ENCODE peak calls at places on chromosomes 11 and 22, in ten cellular contexts. F is body of pancreas, W is mammary epithelial cell, T is BJ, H is Caco-2, G is neuronal stem cell, Z is adipocyte, L is heart right ventricle, I is AG04450, K is GM23248. J is an unnamed sample. For H3K27me3, the result is how much of the 10 kb centered on the place peaks cover.

GRCh38 chr11:15845261-15845660 is 511.1 kb downstream of the SOX6 start:
- DNase-seq in I (no peak), T (no peak), F (no peak), H (no peak), L (no peak), K (no peak), W (no peak), Z (no peak), G (peak), J (no peak)

GRCh38 chr11:64803163-64803845 is at the start of gene MAP4K2:
- DNase-seq in I (peak), L (peak), Z (peak), W (peak), K (peak), G (peak), H (peak), F (peak), T (no peak), J (peak)

GRCh38 chr11:14953904-14954303 is 18.2 kb downstream of the CALCA start:
- DNase-seq in H (no peak), Z (no peak), I (no peak), F (no peak), G (no peak), T (no peak), L (no peak), W (no peak), K (no peak), J (no peak)

GRCh38 chr11:122863704-122864326 is 18.7 kb upstream of the JHY start:
- DNase-seq in Z (peak), W (no peak), T (no peak), F (peak), L (peak), H (peak), I (no peak), G (no peak), K (peak), J (no peak)

GRCh38 chr22:49084203-49084602 is 743.5 kb downstream of the BRD1 start:
- DNase-seq in Z (no peak), K (no peak), F (no peak), H (no peak), L (no peak), W (no peak), G (no peak), T (no peak), I (no peak), J (no peak)

GRCh38 chr11:14422052-14422813 is 63.2 kb upstream of the RRAS2 start:
- DNase-seq in G (peak), W (peak), I (peak), F (peak), T (peak), Z (peak), L (peak), K (peak), H (peak), J (peak)

GRCh38 chr22:24115247-24116207 is 65.8 kb upstream of the SUSD2 start:
- DNase-seq in G (no peak), H (no peak), L (no peak), I (no peak), Z (no peak), T (no peak), K (no peak), W (no peak), F (no peak), J (no peak)

GRCh38 chr11:27938011-27938410 is 169.9 kb downstream of the KIF18A start:
- DNase-seq in L (no peak), K (peak), F (no peak), I (no peak), G (no peak), W (no peak), H (no peak), Z (no peak), T (no peak), J (no peak)

GRCh38 chr11:62854825-62855570 is 15.6 kb upstream of the WDR74 start:
- DNase-seq in K (no peak), Z (peak), F (no peak), G (no peak), I (no peak), T (no peak), H (no peak), W (no peak), L (no peak), J (no peak)

GRCh38 chr22:33792837-33793236 is 127.4 kb downstream of the LARGE1 start:
- DNase-seq in F (no peak), Z (no peak), W (no peak), L (no peak), G (no peak), T (no peak), K (peak), H (no peak), I (no peak), J (no peak)

GRCh38 chr11:123628936-123629683 is 25.3 kb downstream of the SCN3B start:
- DNase-seq in L (peak), Z (peak), T (no peak), I (peak), F (peak), H (no peak), G (no peak), K (peak), W (no peak), J (no peak)

GRCh38 chr22:35589071-35589735 is 27.9 kb downstream of the MB start:
- DNase-seq in T (peak), L (no peak), F (peak), G (no peak), H (peak), W (peak), I (no peak), Z (peak), K (peak), J (peak)

GRCh38 chr11:110301577-110301976 is 5.2 kb upstream of the RDX start:
- DNase-seq in H (no peak), I (no peak), F (no peak), L (no peak), T (no peak), K (no peak), G (no peak), Z (no peak), W (no peak), J (no peak)

GRCh38 chr11:46642627-46643335 is 25.4 kb downstream of the ATG13 start:
- DNase-seq in F (no peak), G (no peak), I (no peak), T (no peak), Z (no peak), K (no peak), H (no peak), W (no peak), L (no peak), J (no peak)

GRCh38 chr11:83819936-83820549 is 533.9 kb upstream of the CCDC90B start:
- DNase-seq in Z (peak), L (no peak), I (peak), H (peak), W (peak), F (peak), G (peak), K (peak), T (peak), J (no peak)

DNA sequence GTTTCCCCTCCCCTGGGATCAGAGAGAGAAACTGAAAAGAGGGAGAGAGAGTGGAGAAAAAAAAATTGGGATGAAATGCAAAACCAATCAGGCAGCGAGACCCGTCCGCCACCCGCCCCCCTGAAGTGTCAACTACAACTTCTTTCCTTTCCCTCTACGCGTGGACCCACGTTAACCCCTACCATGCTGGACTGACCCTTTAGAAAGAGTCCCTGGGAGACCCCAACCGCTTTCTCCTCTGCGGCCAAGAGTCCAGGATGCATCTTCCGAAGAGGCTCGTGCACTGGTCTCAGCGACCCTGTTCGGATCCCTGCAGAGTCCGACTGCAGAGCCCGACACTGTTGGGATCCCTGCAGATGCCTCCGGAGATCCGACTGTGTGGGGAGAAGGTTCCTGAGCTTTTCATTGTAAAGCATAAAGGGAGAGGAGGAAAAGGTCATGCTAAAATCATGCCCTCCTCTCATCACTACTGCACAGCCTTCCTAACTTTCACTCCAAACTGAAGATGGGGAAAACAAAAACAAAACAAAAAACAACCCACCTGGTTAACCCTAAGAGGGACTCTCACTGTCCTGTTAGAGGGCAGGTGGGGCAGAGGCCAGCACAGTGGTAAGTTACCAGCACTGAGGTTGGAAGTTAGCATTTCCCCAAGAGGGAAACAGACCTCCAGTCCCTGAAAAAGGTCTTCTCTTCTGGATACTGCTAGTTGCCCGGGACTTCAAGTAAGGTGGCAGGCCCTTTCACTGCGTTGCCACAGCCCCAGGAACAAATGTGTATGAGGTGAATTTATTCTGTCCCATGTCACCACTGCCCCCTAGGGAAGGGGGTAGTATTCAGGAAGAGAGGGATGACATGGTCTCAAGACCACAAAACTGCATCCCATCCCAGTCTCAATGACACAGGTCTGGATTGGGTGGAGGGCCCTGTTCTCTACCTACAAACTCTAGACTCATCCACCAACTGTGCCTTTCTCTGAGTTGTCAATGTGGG is 578 bp upstream of the ADAMTS8 start:
- DNase-seq in G (no peak), H (no peak), W (no peak), Z (no peak), L (no peak), I (no peak), T (no peak), F (no peak), K (no peak), J (no peak)
- H3K27me3 ChIP-seq in G (half or more), H (under half), W (under half), Z (under half), L (under half), I (half or more), T (under half), F (under half), K (under half), J (under half)

DNA sequence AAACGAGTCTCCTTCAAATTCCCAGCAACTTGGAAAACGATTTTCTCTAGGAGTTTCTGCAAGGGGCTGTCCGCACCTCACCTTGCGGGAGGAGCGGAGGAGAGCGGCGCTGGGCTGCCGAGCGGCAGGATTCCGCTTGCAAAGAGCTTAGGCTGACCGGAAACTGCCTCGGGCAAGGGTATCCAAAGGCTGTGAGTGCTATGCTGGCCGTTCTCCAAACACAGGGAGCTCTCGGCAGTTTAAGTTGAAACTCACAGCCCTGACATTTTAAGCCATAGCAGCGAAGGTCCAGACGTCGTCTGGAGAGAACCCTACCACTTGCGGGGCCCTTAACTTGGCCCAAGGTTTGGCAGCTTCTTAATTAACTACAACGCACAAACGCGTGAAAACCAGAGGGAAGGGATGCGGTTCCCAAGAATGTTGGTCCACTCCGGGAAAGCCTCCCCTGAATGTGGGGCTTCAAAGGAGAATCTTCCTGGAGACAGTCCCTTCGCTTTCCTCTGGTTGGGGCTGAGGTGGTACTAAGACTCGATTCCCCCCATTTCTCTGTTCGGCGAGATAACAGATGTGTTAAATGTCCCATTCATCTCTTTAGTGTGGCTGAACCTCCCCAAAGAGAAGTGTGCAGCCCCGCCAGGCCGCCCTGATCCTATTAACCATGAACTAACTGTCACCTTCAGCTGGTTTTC is 1.1 kb upstream of the DBX1 start:
- DNase-seq in F (no peak), W (no peak), H (no peak), K (no peak), I (no peak), L (no peak), Z (peak), T (no peak), G (no peak), J (no peak)
- H3K27me3 ChIP-seq in F (under half), W (half or more), H (under half), K (half or more), I (half or more), L (half or more), Z (half or more), T (half or more), G (half or more), J (half or more)

GRCh38 chr22:36833073-36833472 is 16.2 kb upstream of the PVALB start:
- DNase-seq in I (no peak), G (no peak), W (no peak), F (no peak), K (no peak), Z (no peak), L (no peak), T (no peak), H (no peak), J (no peak)
- H3K27me3 ChIP-seq in I (under half), G (under half), W (under half), F (under half), K (under half), Z (under half), L (under half), T (under half), H (under half), J (under half)

DNA sequence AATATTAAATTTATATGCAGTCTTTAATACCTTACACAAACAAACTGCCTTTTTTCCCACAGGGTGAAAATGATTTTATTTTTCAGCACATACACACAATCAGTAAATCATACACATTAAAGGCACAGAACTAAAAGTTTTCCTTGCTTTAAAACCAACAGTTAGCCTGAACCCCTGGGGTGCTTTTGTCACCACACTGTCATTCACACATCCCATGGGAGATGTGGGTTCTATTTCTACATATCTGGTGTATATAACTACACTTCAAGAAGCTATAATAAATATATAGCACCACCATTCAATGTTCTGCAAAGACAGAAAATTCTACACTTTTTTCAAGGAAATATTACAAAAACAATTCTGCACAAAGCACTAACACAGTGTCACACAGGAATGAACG is 197.0 kb downstream of the GUCY1A2 start:
- DNase-seq in H (no peak), W (no peak), L (no peak), Z (no peak), G (peak), T (no peak), F (no peak), K (no peak), I (no peak), J (no peak)
- H3K27me3 ChIP-seq in H (under half), W (under half), L (under half), Z (under half), G (under half), T (under half), F (under half), K (under half), I (under half), J (under half)

GRCh38 chr22:29479417-29480261 is at the start of gene NEFH:
- DNase-seq in Z (no peak), K (no peak), L (no peak), F (no peak), H (peak), G (no peak), T (no peak), I (no peak), W (no peak), J (no peak)

GRCh38 chr22:29478326-29479276 is 1.4 kb upstream of the NEFH start:
- DNase-seq in G (peak), W (no peak), I (no peak), F (no peak), Z (peak), H (peak), K (peak), T (no peak), L (no peak), J (no peak)

GRCh38 chr22:29476116-29476515 is 3.9 kb upstream of the NEFH start:
- DNase-seq in F (no peak), I (no peak), L (no peak), Z (peak), T (no peak), K (no peak), W (no peak), G (no peak), H (no peak), J (no peak)

GRCh38 chr22:29480262-29480511 is 169 bp downstream of the NEFH start:
- DNase-seq in H (no peak), W (no peak), L (no peak), G (no peak), Z (no peak), K (no peak), F (no peak), I (no peak), T (no peak), J (no peak)

GRCh38 chr22:29477919-29478318 is 2.1 kb upstream of the NEFH start:
- DNase-seq in H (no peak), K (no peak), L (no peak), I (no peak), Z (no peak), T (no peak), F (no peak), W (no peak), G (no peak), J (no peak)
- H3K27me3 ChIP-seq in H (under half), K (under half), L (under half), I (half or more), Z (half or more), T (under half), F (under half), W (under half), G (half or more), J (under half)

GRCh38 chr11:124861670-124862069 is 3.6 kb upstream of the ROBO3 start:
- DNase-seq in F (no peak), Z (no peak), W (no peak), H (no peak), T (no peak), L (no peak), G (no peak), K (no peak), I (no peak), J (no peak)
- H3K27me3 ChIP-seq in F (under half), Z (half or more), W (under half), H (under half), T (under half), L (under half), G (half or more), K (half or more), I (half or more), J (under half)